ENCODE peak calls at places on chromosomes 16 and 17, in eight cellular contexts. D is AG10803, R is MCF 10A, N is progenitor cell of endocrine pancreas, S is psoas muscle, C is cardiac fibroblast, I is GM20000, K is OCI-LY7. Z is an unnamed sample.

GRCh38 chr17:38405654-38406053 is 22.6 kb upstream of the ARHGAP23 start:
- DNase-seq in K (no peak), I (no peak), R (no peak), N (no peak), C (no peak), D (no peak), S (no peak), Z (no peak)

GRCh38 chr16:15874745-15875314 is 13.6 kb downstream of the CEP20 start:
- DNase-seq in R (peak), S (peak), C (peak), D (peak), N (no peak), I (no peak), K (peak), Z (peak)

GRCh38 chr17:72361892-72362291 is 241.1 kb downstream of the SOX9 start:
- DNase-seq in K (no peak), S (no peak), C (peak), D (no peak), I (no peak), N (no peak), R (peak), Z (no peak)

GRCh38 chr16:58418601-58419000 is 26.3 kb downstream of the GINS3 start:
- DNase-seq in S (peak), D (no peak), R (peak), C (peak), I (peak), K (peak), N (no peak), Z (no peak)

GRCh38 chr17:67528751-67529436 is 151.8 kb downstream of the PITPNC1 start:
- DNase-seq in S (peak), K (no peak), N (peak), D (peak), C (peak), R (no peak), I (no peak), Z (peak)

GRCh38 chr17:39671651-39672521 is 3.6 kb downstream of the PNMT start:
- DNase-seq in N (no peak), K (peak), S (no peak), R (peak), C (peak), I (peak), D (no peak), Z (peak)

GRCh38 chr17:56260421-56260820 is 107.1 kb downstream of the ANKFN1 start:
- DNase-seq in N (no peak), R (no peak), C (no peak), I (no peak), K (no peak), S (no peak), D (peak), Z (no peak)

GRCh38 chr16:1763521-1764511 is 7.5 kb downstream of the NME3 start:
- DNase-seq in N (no peak), C (peak), S (no peak), R (no peak), D (no peak), K (peak), I (no peak), Z (peak)

GRCh38 chr16:56610017-56610608 is 1.7 kb downstream of the MT2A start:
- DNase-seq in R (peak), I (no peak), N (no peak), S (peak), K (peak), C (peak), D (peak), Z (no peak)

GRCh38 chr16:75218256-75219076 is at the start of gene CTRB1:
- DNase-seq in D (no peak), I (peak), C (no peak), K (no peak), R (no peak), N (no peak), S (no peak), Z (no peak)

GRCh38 chr17:77208217-77208808 is 67.5 kb downstream of the SEC14L1 start:
- DNase-seq in K (no peak), I (no peak), C (peak), D (peak), S (no peak), R (no peak), N (no peak), Z (no peak)

GRCh38 chr17:73196500-73196899 is 3.6 kb downstream of the COG1 start:
- DNase-seq in I (no peak), D (peak), R (no peak), N (no peak), C (peak), K (no peak), S (peak), Z (no peak)

GRCh38 chr16:1048442-1049112 is 24.0 kb upstream of the SSTR5 start:
- DNase-seq in I (no peak), K (no peak), D (peak), N (peak), S (peak), C (peak), R (no peak), Z (peak)

GRCh38 chr16:75620326-75621169 is 2.5 kb downstream of the ADAT1 start:
- DNase-seq in R (no peak), N (no peak), D (no peak), K (no peak), C (no peak), S (no peak), I (no peak), Z (no peak)

GRCh38 chr16:79559532-79559931 is 41.0 kb downstream of the MAF start:
- DNase-seq in R (no peak), C (no peak), I (no peak), S (no peak), N (no peak), D (no peak), K (no peak), Z (no peak)

GRCh38 chr17:15340966-15341365 is 431 bp downstream of the TEKT3 start:
- DNase-seq in N (no peak), D (no peak), K (no peak), C (no peak), I (no peak), R (no peak), S (no peak), Z (no peak)

GRCh38 chr17:77302682-77303081 is 161.9 kb downstream of the SEC14L1 start:
- DNase-seq in R (no peak), S (no peak), C (no peak), N (no peak), K (no peak), I (no peak), D (no peak), Z (no peak)

GRCh38 chr16:79540825-79541595 is 59.5 kb downstream of the MAF start:
- DNase-seq in C (no peak), K (no peak), D (no peak), I (no peak), N (no peak), R (no peak), S (peak), Z (no peak)

GRCh38 chr17:63295288-63295687 is 150.8 kb downstream of the CYB561 start:
- DNase-seq in K (no peak), R (no peak), S (no peak), C (no peak), N (no peak), I (no peak), D (no peak), Z (no peak)

GRCh38 chr16:87404764-87405625 is 12.9 kb downstream of the MAP1LC3B start:
- DNase-seq in S (no peak), R (no peak), C (no peak), I (no peak), N (no peak), D (no peak), K (no peak), Z (no peak)

GRCh38 chr16:22816475-22816874 is 2.5 kb downstream of the HS3ST2 start:
- DNase-seq in K (no peak), D (no peak), R (peak), S (no peak), I (no peak), N (no peak), C (no peak), Z (no peak)

GRCh38 chr17:20259668-20260067 is 207.7 kb downstream of the LGALS9B start:
- DNase-seq in N (no peak), S (no peak), K (no peak), C (no peak), I (no peak), D (no peak), R (no peak), Z (no peak)

GRCh38 chr17:72506773-72507172 is 386.0 kb downstream of the SOX9 start:
- DNase-seq in S (no peak), K (no peak), I (no peak), N (no peak), R (no peak), D (no peak), C (no peak), Z (no peak)

GRCh38 chr16:22614271-22614947 is 103.7 kb downstream of the NPIPB5 start:
- DNase-seq in R (peak), C (peak), I (no peak), D (peak), S (no peak), N (no peak), K (no peak), Z (no peak)

GRCh38 chr16:70679653-70680494 is 6.0 kb downstream of the MTSS2 start:
- DNase-seq in I (peak), C (no peak), S (peak), N (no peak), K (no peak), R (no peak), D (no peak), Z (no peak)

GRCh38 chr16:56912746-56913703 is 18.9 kb upstream of the HERPUD1 start:
- DNase-seq in D (peak), C (peak), S (no peak), K (peak), R (no peak), N (no peak), I (no peak), Z (no peak)

GRCh38 chr17:65365209-65365608 is 196.2 kb downstream of the AXIN2 start:
- DNase-seq in D (no peak), C (no peak), N (no peak), S (no peak), R (no peak), I (no peak), K (no peak), Z (no peak)

GRCh38 chr17:44280383-44280782 is 12.4 kb upstream of the SLC4A1 start:
- DNase-seq in C (no peak), D (no peak), N (no peak), I (no peak), S (no peak), K (no peak), R (no peak), Z (no peak)

GRCh38 chr17:47978324-47978723 is 7.4 kb downstream of the CDK5RAP3 start:
- DNase-seq in N (peak), S (peak), C (peak), K (peak), D (peak), I (peak), R (peak), Z (peak)

GRCh38 chr17:55335625-55336024 is 70.9 kb downstream of the HLF start:
- DNase-seq in S (no peak), N (no peak), I (no peak), K (no peak), D (no peak), R (no peak), C (no peak), Z (no peak)

GRCh38 chr16:84501077-84501735 is 3.3 kb downstream of the MEAK7 start:
- DNase-seq in C (peak), K (no peak), N (no peak), I (no peak), S (no peak), D (peak), R (peak), Z (no peak)

GRCh38 chr16:50322333-50322732 is 46.5 kb downstream of the BRD7 start:
- DNase-seq in K (no peak), I (no peak), C (no peak), S (no peak), R (no peak), D (no peak), N (no peak), Z (no peak)

GRCh38 chr16:50326264-50326663 is 42.5 kb downstream of the BRD7 start:
- DNase-seq in N (no peak), S (peak), D (no peak), R (no peak), K (no peak), I (no peak), C (no peak), Z (no peak)

GRCh38 chr16:50324345-50324744 is 44.4 kb downstream of the BRD7 start:
- DNase-seq in C (no peak), K (no peak), D (no peak), N (no peak), R (no peak), I (no peak), S (no peak), Z (no peak)

GRCh38 chr16:50320310-50320709 is 48.5 kb downstream of the BRD7 start:
- DNase-seq in D (no peak), S (no peak), K (no peak), I (no peak), C (no peak), R (no peak), N (no peak), Z (no peak)

GRCh38 chr16:50323335-50324011 is 45.3 kb downstream of the BRD7 start:
- DNase-seq in N (no peak), S (no peak), D (peak), C (peak), K (no peak), R (peak), I (no peak), Z (no peak)
- TF ChIP-seq CTCF in N (peak), S (no peak), D (peak), C (peak), K (peak), R (no peak), I (no peak), Z (peak)

DNA sequence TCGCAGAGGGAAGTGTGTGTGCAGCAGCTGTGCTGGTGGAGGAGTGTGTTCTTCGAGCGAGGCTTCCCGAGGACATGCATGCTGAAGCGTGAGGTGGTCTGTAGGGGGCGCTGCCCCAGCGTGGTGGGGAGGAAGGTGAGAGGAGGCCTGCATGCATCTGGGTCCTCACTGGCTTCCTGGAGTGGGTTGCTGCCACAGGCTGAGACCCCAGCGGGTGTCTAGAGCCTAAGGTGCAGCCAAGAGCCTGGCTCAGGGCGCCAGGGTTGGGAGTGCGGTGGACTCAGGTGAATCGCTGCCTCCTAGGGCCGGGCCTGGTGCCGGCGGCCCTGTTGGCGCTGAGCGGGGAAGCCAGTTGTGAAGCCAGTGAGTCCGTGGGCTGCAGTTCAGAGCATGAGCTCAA is 7.5 kb upstream of the HSD3B7 start:
- DNase-seq in N (no peak), K (no peak), S (no peak), C (peak), D (no peak), I (no peak), R (no peak), Z (no peak)
- TF ChIP-seq CTCF in N (peak), K (peak), S (peak), C (peak), D (peak), I (no peak), R (peak), Z (peak)

GRCh38 chr17:83198366-83199341 is 119.2 kb downstream of the METRNL start:
- DNase-seq in C (no peak), K (peak), D (no peak), R (no peak), N (no peak), I (no peak), S (peak), Z (no peak)

GRCh38 chr17:83196088-83196765 is 116.8 kb downstream of the METRNL start:
- DNase-seq in K (no peak), N (no peak), D (peak), R (peak), I (no peak), C (peak), S (peak), Z (no peak)

GRCh38 chr17:83194761-83195329 is 115.4 kb downstream of the METRNL start:
- DNase-seq in N (no peak), S (peak), R (peak), K (no peak), D (peak), C (peak), I (no peak), Z (no peak)

GRCh38 chr17:83195330-83196087 is 116.1 kb downstream of the METRNL start:
- DNase-seq in S (peak), I (no peak), D (peak), N (no peak), R (peak), C (peak), K (no peak), Z (no peak)

DNA sequence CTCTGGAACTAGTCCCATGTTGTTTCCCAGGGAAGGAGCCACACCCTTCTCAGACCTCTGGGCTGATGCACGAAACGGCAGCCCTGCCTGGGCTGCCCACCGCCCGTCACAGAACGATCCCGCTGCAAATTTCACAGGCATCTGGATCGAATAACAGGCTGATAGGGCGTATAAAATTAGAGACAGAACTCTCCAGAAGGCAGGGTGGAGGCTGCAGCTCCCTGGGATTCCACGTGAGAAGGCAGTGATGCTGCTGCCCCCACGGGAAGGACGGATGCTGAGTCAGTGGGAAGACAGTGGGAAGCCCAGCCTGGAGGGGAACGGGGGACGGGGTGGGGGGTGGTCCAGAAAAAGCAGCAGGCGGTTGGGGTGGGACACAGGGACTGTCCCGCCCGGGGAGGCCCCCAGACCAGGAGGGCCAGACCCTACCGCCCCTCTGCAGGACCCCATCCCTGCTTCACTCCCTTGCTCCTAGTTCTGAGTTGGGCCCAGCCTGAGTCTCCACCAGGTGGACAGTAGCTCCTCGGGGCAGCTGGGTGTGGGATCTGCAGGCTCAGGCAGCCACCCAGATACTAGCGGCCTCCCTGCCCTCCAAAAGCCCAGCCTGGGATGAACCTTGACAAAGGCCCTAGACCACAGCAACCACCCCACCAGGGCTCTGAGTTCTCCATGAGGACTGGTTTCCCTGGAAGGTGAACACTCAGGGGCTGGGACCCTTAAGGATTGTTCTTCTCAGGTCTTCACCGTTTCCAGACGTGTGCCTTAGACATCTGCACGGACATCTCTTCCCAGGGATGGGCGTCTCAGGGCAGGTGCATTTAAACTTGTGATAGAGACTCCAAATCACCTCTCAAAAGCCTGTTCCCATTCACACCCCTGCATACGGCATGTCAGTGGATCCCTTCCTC is 117.8 kb downstream of the METRNL start:
- DNase-seq in C (no peak), K (no peak), D (peak), I (no peak), R (no peak), S (peak), N (no peak), Z (no peak)
- TF ChIP-seq CTCF in C (no peak), K (no peak), D (no peak), I (no peak), R (no peak), S (no peak), N (no peak), Z (no peak)

GRCh38 chr17:4741544-4741943 is 1.8 kb upstream of the CXCL16 start:
- DNase-seq in S (no peak), I (no peak), D (no peak), C (no peak), N (no peak), R (no peak), K (no peak), Z (no peak)

GRCh38 chr17:4740025-4740351 is 260 bp upstream of the CXCL16 start:
- DNase-seq in D (no peak), S (no peak), N (no peak), I (no peak), R (no peak), C (no peak), K (no peak), Z (no peak)

GRCh38 chr17:4738136-4739121 is 1.2 kb upstream of the ZMYND15 start:
- DNase-seq in D (no peak), N (no peak), I (no peak), K (no peak), S (no peak), C (no peak), R (peak), Z (no peak)

GRCh38 chr17:4740584-4740983 is 856 bp upstream of the CXCL16 start:
- DNase-seq in C (no peak), K (no peak), S (no peak), I (no peak), N (no peak), D (no peak), R (no peak), Z (no peak)

DNA sequence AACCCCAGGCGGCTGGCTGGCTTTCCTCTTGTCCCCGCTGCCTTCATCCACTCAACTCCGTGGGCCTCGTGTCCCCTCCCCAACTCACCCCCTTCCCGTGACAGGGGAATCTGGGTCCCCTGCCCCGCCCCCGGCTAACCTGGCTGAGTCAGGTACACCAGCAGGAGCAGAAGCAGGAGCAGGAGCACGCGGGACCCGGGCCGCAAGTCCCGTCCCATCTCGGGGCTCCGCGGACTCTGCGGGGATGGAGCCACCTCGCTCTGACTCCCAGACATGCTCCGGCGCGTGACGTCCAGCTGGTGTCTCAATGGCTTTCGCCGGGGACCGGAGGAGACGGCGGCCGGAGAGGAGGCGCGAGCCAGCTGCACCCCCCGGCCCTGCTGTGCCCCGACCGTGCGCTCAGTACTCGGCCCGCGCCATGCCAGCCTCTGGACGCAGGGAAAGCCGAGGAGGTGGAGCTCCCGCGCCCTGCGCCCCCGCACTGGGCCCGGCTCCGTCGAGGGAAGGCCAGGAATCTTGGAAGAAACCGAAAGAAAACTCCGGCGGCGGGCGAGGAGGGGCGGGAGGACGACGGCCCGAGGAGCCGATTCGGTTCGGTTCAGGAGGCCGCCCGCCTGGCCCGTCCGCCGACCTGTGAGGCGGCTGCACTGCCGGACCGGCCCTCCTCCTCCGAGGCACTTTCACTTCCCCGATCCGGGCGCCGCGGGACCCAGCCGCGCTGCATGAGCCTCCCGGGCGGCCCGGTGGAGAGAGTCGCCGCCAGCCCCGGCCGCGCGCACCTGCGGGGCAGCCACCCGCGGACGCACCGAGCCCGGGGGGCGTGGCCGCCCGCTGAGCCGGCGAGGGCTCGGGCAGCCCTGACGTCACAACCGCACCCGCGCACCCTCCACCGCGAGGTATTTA is at the start of the genes CXCL16 and ZMYND15:
- DNase-seq in I (peak), D (peak), S (peak), R (peak), N (peak), K (peak), C (peak), Z (peak)
- TF ChIP-seq CTCF in I (no peak), D (no peak), S (no peak), R (no peak), N (no peak), K (no peak), C (no peak), Z (no peak)

DNA sequence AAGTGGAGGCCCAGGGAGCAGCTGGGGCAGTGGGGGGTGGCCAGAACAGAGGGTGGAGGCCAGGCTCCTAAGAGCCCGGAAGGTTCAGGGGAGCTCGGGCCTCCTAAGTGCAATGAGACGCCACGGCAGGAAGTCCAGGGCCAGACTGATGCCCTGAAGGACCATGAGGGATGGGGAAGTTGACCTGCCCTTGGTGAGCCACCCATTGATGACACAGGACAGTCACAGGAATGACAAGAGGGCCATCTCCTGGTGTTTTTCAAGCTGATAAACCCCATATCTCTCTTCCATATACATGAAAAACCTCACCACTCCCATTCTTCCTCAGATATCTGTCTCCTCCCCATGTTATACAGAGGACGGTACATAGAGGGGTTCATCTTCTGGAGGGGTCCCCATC is 5.8 kb upstream of the MRPL58 start:
- DNase-seq in D (no peak), S (no peak), N (no peak), R (peak), I (peak), C (no peak), K (no peak), Z (no peak)
- TF ChIP-seq CTCF in D (no peak), S (no peak), N (no peak), R (no peak), I (no peak), C (no peak), K (peak), Z (no peak)